ENCODE peak calls at places on chromosome 21, in four cellular contexts. G is breast epithelium, Z is SK-N-SH, I is thoracic aorta. F is an unnamed sample.
A peak's percentile ranks its signal among the peaks of the same experiment; 100 is the strongest.

GRCh38 chr21:44083631-44084291 is 23.4 kb upstream of the PWP2 start:
- DNase-seq in G (no peak), Z (no peak), I (no peak), F (no peak)

GRCh38 chr21:38223893-38224540 is 32.8 kb upstream of the KCNJ15 start:
- DNase-seq in G (no peak), Z (no peak), I (no peak), F (no peak)

GRCh38 chr21:32844653-32845443 is 73.3 kb upstream of the PAXBP1 start:
- DNase-seq in G (no peak), Z (no peak), I (peak; percentile 10), F (no peak)

GRCh38 chr21:39006653-39007417 is 176.4 kb downstream of the PSMG1 start:
- DNase-seq in G (no peak), Z (no peak), I (peak; percentile 48), F (no peak)

GRCh38 chr21:17688912-17689874 is 76.5 kb upstream of the BTG3 start:
- DNase-seq in G (peak; percentile 71), Z (no peak), I (no peak), F (peak; percentile 90)

GRCh38 chr21:15121655-15122120 is 56.9 kb upstream of the NRIP1 start:
- DNase-seq in G (no peak), Z (no peak), I (no peak), F (no peak)

GRCh38 chr21:15837603-15838002 is 107.8 kb downstream of the USP25 start:
- DNase-seq in G (no peak), Z (no peak), I (no peak), F (no peak)

GRCh38 chr21:45001134-45002095 is 61.6 kb downstream of the SLX9 start:
- DNase-seq in G (peak; percentile 77), Z (no peak), I (peak; percentile 64), F (peak; percentile 15)

GRCh38 chr21:33864150-33864549 is 51.5 kb downstream of the ATP5PO start:
- DNase-seq in G (no peak), Z (no peak), I (no peak), F (no peak)

GRCh38 chr21:43829575-43830119 is 35.4 kb upstream of the AGPAT3 start:
- DNase-seq in G (no peak), Z (peak; percentile 44), I (no peak), F (no peak)

GRCh38 chr21:45950740-45951515 is 30.6 kb upstream of the COL6A1 start:
- DNase-seq in G (no peak), Z (peak; percentile 41), I (no peak), F (peak; percentile 8)

GRCh38 chr21:31630062-31630711 is 29.3 kb upstream of the SOD1 start:
- DNase-seq in G (peak; percentile 72), Z (no peak), I (peak; percentile 10), F (peak; percentile 61)

DNA sequence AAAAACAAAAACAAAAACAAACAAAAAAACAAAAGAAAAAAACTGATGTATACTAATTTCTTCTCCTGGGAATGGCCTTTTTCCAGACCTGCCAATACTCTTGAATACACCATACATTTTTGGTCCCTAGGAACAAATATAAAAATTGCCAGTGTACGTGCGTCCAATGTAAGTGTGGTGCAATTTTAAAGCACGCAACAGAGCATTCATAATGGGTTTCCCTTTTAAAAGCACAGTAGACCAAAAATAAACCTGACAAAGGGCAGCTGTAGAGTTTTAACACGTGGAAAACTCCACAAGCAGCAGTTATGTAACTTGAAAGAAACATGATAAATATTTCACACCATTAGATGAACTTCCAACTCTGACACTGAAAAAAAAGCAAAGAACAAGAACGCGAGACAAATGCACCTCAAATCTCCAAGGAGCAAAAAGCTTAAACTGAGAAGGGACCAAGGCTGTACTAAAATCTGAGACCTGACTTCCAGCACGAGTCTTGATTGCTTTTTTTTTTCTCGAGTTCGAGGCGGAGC is 358 bp upstream of the JAM2 start:
- DNase-seq in G (no peak), Z (no peak), I (no peak), F (no peak)
- H3K4me3 ChIP-seq in G (peak overlapping the region; percentile 64), Z (peak overlapping the region; percentile 85), I (peak overlapping the region; percentile 88), F (peak overlapping the region; percentile 82)

DNA sequence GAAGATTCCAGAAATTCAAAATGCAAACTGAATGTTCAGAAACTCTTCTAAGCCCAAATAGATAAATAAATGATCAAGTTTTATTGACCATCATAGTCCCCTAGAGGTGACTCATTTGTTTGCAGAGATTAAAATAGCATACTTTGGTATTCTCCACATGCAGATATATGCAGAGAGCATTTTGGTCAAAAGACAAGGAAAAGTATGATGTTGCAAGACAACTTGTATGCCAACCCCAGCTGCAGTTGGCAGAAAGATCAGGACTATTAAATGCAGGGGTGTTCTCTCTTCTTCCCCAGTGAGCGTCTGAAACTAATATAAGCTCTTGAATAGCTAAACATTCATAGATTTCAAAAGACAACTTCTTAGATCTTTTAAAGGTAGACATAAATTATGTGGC is 404.9 kb downstream of the LTN1 start:
- DNase-seq in G (no peak), Z (no peak), I (no peak), F (no peak)
- TF ChIP-seq CTCF in G (no peak), Z (peak; percentile 9), I (no peak), F (no peak)

DNA sequence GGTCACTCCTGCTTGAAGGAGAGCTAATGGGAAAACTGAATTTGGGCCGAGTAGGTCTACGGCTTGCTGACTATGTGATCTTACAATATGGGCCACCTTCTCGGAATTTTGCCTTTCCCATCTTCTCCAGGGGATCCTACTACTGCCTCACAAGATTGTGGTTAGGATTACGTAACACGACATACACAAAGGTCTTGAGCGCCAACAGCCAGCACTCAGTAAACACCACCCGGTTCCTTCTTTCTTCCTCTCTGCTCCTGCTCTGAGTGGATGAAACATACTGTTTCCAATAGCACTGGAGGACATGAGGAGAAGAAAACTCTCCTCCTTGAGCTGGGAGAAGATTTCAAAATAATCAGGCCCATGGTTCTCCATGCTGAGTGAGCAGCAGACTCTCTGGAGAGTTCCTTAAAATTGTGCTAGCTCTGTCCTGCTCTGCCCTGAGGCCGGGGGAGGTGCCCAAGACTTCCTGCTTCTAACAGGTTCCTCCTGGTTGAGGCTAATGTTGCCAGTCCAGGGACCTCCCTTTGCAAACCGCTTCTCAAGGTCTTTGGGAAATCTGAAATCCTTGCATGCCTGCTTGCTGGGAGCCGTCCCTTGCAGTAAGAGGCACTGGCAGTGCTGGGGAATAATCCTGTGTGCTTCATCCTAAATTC is 29.5 kb upstream of the MX1 start:
- DNase-seq in G (peak; percentile 79), Z (no peak), I (no peak), F (no peak)
- H3K27me3 ChIP-seq in G (no peaks in the 10 kb centered on the region), Z (peaks cover 11% of the 10 kb centered on the region), I (no peaks in the 10 kb centered on the region), F (no peaks in the 10 kb centered on the region)

GRCh38 chr21:36212513-36212780 is 55.8 kb downstream of the DOP1B start:
- DNase-seq in G (no peak), Z (no peak), I (no peak), F (no peak)
- H3K4me3 ChIP-seq in G (no peak overlapping the region), Z (no peak overlapping the region), I (no peak overlapping the region), F (no peak overlapping the region)

GRCh38 chr21:30463713-30464112 is 16.5 kb downstream of the KRTAP19-1 start:
- DNase-seq in G (no peak), Z (peak; percentile 12), I (no peak), F (no peak)
- TF ChIP-seq CTCF in G (peak; percentile 27), Z (peak; percentile 74), I (peak; percentile 20), F (peak; percentile 58)

F was measured in BE2C.